ENCODE peak calls at places on chromosome 21, in seven cellular contexts. I is GM23338, A is mammary epithelial cell, E is GM23248, Q is mesenchymal stem cell, S is OCI-LY7, W is mesendoderm. D is an unnamed sample.

GRCh38 chr21:27057997-27058396 is 91.1 kb upstream of the ADAMTS5 start:
- DNase-seq in Q (no peak), W (no peak), I (no peak), A (peak), E (no peak), S (no peak), D (no peak)

GRCh38 chr21:45741691-45742090 is 98.2 kb downstream of the PCBP3 start:
- DNase-seq in Q (peak), A (no peak), I (no peak), W (peak), E (no peak), S (no peak), D (no peak)

GRCh38 chr21:34156957-34157356 is 83.6 kb downstream of the MRPS6 start:
- DNase-seq in W (no peak), Q (no peak), I (no peak), S (no peak), A (no peak), E (no peak), D (no peak)

GRCh38 chr21:46461909-46462308 is 3.2 kb downstream of the DIP2A start:
- DNase-seq in E (no peak), S (no peak), Q (no peak), A (no peak), I (no peak), W (peak), D (no peak)

GRCh38 chr21:44984428-44984791 is 44.6 kb downstream of the SLX9 start:
- DNase-seq in W (no peak), A (no peak), I (no peak), Q (no peak), S (no peak), E (no peak), D (no peak)

GRCh38 chr21:45950740-45951515 is 30.6 kb upstream of the COL6A1 start:
- DNase-seq in E (peak), I (no peak), W (peak), A (peak), Q (no peak), S (no peak), D (peak)

GRCh38 chr21:44368711-44369446 is 15.5 kb downstream of the TRPM2 start:
- DNase-seq in Q (no peak), E (no peak), S (no peak), I (peak), A (no peak), W (peak), D (no peak)

GRCh38 chr21:46500224-46500861 is 41.7 kb downstream of the DIP2A start:
- DNase-seq in I (no peak), W (no peak), S (no peak), Q (peak), E (peak), A (peak), D (peak)

GRCh38 chr21:33915368-33916199 is at the start of gene ATP5PO:
- DNase-seq in W (peak), E (peak), S (peak), I (peak), A (peak), Q (peak), D (peak)

GRCh38 chr21:29264721-29265120 is 34.0 kb upstream of the BACH1 start:
- DNase-seq in S (no peak), Q (peak), I (no peak), E (peak), A (no peak), W (no peak), D (no peak)

GRCh38 chr21:29504751-29505321 is 206.1 kb downstream of the BACH1 start:
- DNase-seq in W (peak), I (no peak), S (no peak), E (peak), A (peak), Q (no peak), D (peak)

GRCh38 chr21:46121286-46122221 is 23.6 kb downstream of the COL6A2 start:
- DNase-seq in Q (no peak), A (no peak), E (no peak), I (no peak), S (no peak), W (no peak), D (no peak)

GRCh38 chr21:14438204-14438603 is 55.3 kb upstream of the HSPA13 start:
- DNase-seq in S (no peak), W (no peak), A (no peak), Q (peak), E (peak), I (no peak), D (no peak)

GRCh38 chr21:23093259-23093658 is 2095.1 kb downstream of the NCAM2 start:
- DNase-seq in Q (no peak), E (no peak), S (no peak), A (no peak), W (no peak), I (no peak), D (no peak)
- H3K4me2 ChIP-seq in Q (no peak), E (no peak), S (no peak), A (no peak), W (no peak), I (no peak), D (no peak)

GRCh38 chr21:42426876-42427480 is 23.3 kb downstream of the UBASH3A start:
- DNase-seq in Q (no peak), A (no peak), E (no peak), I (no peak), S (no peak), W (no peak), D (no peak)
- H3K4me2 ChIP-seq in Q (no peak), A (no peak), E (no peak), I (no peak), S (no peak), W (no peak), D (no peak)

DNA sequence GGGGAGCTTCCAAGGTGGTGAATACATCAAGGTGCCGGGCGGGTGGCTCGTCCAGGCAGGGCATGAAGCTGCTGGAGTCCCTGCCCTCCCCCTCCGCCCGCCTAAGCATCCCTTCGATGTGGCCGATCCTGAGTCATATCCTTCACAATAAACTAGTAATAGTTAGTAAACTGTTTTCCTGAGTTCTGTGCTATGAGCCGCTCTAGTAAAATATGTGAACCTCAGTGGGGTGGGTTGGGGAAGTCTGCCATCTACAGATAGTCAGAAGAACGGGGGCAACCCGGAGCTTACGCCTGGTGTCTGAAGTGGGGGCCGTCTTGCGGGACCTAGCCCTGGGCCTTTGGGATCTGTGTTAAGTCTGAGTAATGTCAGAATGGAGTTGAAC is 21.6 kb downstream of the C2CD2 start:
- DNase-seq in I (no peak), Q (peak), A (peak), E (peak), S (no peak), W (no peak), D (peak)
- H3K4me2 ChIP-seq in I (no peak), Q (no peak), A (peak), E (peak), S (no peak), W (no peak), D (peak)

DNA sequence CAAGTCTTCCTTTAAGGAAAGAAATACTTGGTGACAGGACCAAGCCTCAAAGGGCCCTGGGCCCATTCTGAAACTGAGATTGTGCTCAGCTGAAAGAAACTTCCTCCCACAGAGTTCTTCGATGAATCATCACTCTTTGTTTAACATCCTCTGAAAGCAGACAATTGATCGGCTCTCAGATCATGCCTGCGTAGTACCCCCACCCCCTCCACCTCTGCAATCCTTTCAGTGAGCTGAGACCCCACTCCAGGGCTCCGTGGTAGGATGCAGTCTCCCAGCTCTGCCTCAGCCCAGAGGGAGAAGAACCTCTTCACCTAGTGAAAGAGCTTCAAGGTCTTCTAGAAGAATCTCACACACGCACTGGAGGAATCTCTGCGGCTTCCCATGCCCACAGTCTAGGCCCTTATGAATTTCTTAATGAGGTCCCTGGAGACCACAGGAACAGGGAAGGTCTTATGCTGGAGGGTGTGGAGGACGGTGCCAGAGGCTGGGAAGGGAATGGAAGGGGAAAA is 104.9 kb upstream of the SOD1 start:
- DNase-seq in Q (peak), W (peak), S (no peak), E (peak), I (peak), A (peak), D (peak)
- H3K4me2 ChIP-seq in Q (no peak), W (no peak), S (no peak), E (no peak), I (peak), A (peak), D (peak)

DNA sequence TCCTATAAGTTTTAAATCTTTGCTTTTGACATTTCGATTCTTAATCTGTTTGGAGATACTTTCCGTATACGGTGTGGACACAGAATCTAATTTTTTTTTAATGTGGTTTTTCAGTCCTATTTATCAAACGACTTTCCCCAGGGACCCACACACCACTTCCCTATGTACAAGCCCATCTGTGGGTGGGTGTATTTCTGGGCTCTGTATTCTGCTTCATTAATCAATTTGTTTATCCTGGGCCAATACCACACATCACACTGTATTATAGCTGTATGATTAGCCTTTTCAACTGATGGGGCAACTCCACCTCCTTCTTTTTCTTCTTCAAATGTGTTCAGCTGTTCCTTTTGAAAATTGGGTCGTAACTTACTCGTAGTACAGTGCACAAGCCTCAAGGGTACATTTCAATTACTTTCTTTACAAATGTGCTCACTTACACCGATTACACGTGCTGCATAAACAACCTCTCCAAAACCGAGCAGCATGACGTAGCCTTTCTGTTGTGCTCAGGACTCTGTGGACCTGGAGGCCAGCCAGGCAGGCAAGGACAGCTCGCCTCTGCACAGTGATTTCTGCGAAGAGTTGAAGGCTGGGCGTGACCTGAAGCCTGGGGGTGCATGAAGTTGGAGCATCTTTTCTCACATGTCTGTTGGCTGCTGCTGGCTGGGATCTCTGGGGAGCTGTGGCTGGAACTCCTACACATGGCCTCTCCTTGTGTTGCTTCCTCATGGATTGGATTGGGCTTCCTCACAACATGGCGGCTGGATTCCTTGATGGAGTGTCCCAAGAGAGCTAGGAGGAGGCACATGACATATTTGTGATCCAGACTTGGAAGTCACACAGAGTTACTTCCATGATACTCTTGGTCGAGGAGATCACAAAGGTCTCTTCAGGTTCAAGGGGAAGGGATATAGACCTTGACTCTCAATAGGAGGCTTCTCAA is 126.5 kb downstream of the CRYAA start:
- DNase-seq in A (no peak), S (peak), W (no peak), I (no peak), E (no peak), Q (no peak), D (no peak)
- H3K4me2 ChIP-seq in A (no peak), S (peak), W (no peak), I (no peak), E (no peak), Q (no peak), D (no peak)

DNA sequence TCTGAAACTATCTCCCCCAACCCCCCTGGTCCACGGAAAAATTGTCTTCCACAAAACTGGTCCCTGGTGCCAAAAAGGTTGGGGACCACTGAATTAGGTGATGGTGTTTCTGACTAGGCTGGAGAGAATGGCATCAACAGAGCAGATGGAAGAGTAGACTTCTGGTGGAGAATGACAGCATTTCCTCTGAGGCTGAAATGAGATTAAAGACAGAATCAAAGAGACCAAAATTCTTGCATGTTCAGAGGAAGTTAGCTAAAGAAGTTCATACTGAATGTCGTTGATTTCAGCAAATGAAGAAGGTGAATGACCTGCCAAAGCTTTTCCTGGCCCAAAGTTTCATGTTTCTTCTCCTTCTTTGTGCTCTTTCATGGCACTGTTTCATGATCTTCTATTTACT is 188.2 kb upstream of the RUNX1 start:
- DNase-seq in A (no peak), I (no peak), E (no peak), S (no peak), Q (no peak), W (no peak), D (no peak)
- H3K4me2 ChIP-seq in A (no peak), I (no peak), E (no peak), S (no peak), Q (no peak), W (no peak), D (no peak)

GRCh38 chr21:37579356-37579755 is 212.8 kb downstream of the DYRK1A start:
- DNase-seq in W (no peak), I (no peak), Q (no peak), E (no peak), S (no peak), A (no peak), D (no peak)

GRCh38 chr21:37578471-37579126 is 212.0 kb downstream of the DYRK1A start:
- DNase-seq in S (no peak), I (no peak), E (no peak), W (no peak), Q (no peak), A (no peak), D (no peak)

GRCh38 chr21:37574751-37575150 is 208.2 kb downstream of the DYRK1A start:
- DNase-seq in S (no peak), E (no peak), W (no peak), I (no peak), Q (no peak), A (no peak), D (no peak)

GRCh38 chr21:37574316-37574715 is 207.7 kb downstream of the DYRK1A start:
- DNase-seq in S (no peak), A (no peak), I (no peak), W (no peak), Q (no peak), E (no peak), D (no peak)

DNA sequence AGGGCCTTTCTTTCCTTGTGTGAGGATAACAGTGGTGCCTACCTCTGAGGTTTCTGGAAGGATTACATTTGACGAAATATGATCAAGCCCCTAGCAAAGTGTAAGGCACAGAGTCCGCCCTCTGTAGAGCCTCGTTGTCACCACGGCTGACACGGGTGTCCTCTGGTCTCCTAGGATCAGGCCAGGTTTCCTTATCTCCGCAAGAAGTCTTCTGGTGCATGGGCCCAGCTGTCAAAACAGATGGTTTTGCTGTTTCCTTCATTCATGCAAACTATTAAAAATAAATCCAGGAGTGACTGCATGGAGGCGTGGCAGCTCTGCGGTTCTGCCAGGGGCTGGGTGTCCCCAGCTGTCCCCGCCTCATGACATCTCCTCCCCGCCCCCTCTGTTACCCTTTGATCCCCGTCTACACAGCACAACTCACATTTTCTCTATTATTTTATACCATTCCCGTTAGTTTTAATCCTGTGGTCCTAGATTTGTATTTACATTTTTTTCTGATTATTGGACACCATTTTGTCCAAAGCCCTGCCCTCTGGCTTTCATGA is 209.0 kb downstream of the DYRK1A start:
- DNase-seq in W (no peak), I (no peak), E (no peak), Q (no peak), S (no peak), A (no peak), D (no peak)
- H3K4me2 ChIP-seq in W (no peak), I (no peak), E (no peak), Q (no peak), S (no peak), A (no peak), D (no peak)

GRCh38 chr21:38897532-38898421 is 92.0 kb downstream of the ETS2 start:
- DNase-seq in S (peak), I (no peak), E (no peak), Q (no peak), A (no peak), W (no peak), D (no peak)
- H3K4me2 ChIP-seq in S (peak), I (no peak), E (no peak), Q (no peak), A (no peak), W (no peak), D (no peak)

GRCh38 chr21:38401527-38401926 is 96.8 kb downstream of the ERG start:
- DNase-seq in W (no peak), Q (no peak), S (no peak), E (no peak), I (no peak), A (no peak), D (no peak)

GRCh38 chr21:38402291-38402690 is 96.0 kb downstream of the ERG start:
- DNase-seq in A (no peak), E (no peak), S (no peak), W (no peak), I (peak), Q (no peak), D (no peak)

GRCh38 chr21:38404134-38404533 is 94.1 kb downstream of the ERG start:
- DNase-seq in E (no peak), I (no peak), A (no peak), W (no peak), S (no peak), Q (no peak), D (no peak)

GRCh38 chr21:38400195-38400695 is 98.0 kb downstream of the ERG start:
- DNase-seq in A (no peak), S (no peak), E (no peak), W (no peak), Q (no peak), I (no peak), D (no peak)

GRCh38 chr21:38402795-38403194 is 95.5 kb downstream of the ERG start:
- DNase-seq in A (no peak), E (no peak), S (no peak), W (no peak), Q (no peak), I (no peak), D (no peak)
- H3K4me2 ChIP-seq in A (peak), E (no peak), S (no peak), W (no peak), Q (no peak), I (no peak), D (no peak)